ENCODE peak calls at places on chromosome 20, in ten cellular contexts. N, K, Q, G, L, M, H, C, X and P are unnamed samples.

GRCh38 chr20:57638895-57639236 is 18.6 kb upstream of the ZBP1 start:
- DNase-seq in N (no peak), K (no peak), Q (no peak), G (no peak), L (peak), M (no peak), H (no peak), C (no peak), X (no peak), P (no peak)

GRCh38 chr20:61587910-61588309 is 335.8 kb downstream of the CDH4 start:
- DNase-seq in N (no peak), K (no peak), Q (no peak), G (no peak), L (no peak), M (no peak), H (no peak), C (no peak), X (no peak), P (no peak)

GRCh38 chr20:49674383-49675352 is 39.0 kb downstream of the B4GALT5 start:
- DNase-seq in N (no peak), K (no peak), Q (no peak), G (no peak), L (peak), M (no peak), H (peak), C (no peak), X (no peak), P (no peak)

GRCh38 chr20:63035284-63036185 is 28.8 kb upstream of the BHLHE23 start:
- DNase-seq in N (peak), K (no peak), Q (no peak), G (no peak), L (no peak), M (no peak), H (no peak), C (no peak), X (no peak), P (no peak)

GRCh38 chr20:4973330-4974097 is 27.8 kb downstream of the SLC23A2 start:
- DNase-seq in N (no peak), K (no peak), Q (no peak), G (peak), L (no peak), M (peak), H (peak), C (peak), X (no peak), P (peak)

GRCh38 chr20:11852801-11853200 is 64.9 kb upstream of the BTBD3 start:
- DNase-seq in N (no peak), K (no peak), Q (no peak), G (no peak), L (peak), M (peak), H (no peak), C (no peak), X (no peak), P (no peak)

GRCh38 chr20:20593447-20594170 is 118.8 kb downstream of the RALGAPA2 start:
- DNase-seq in N (peak), K (peak), Q (peak), G (peak), L (peak), M (peak), H (peak), C (no peak), X (peak), P (no peak)

GRCh38 chr20:51811514-51811913 is 9.2 kb upstream of the SALL4 start:
- DNase-seq in N (no peak), K (no peak), Q (no peak), G (no peak), L (no peak), M (no peak), H (no peak), C (no peak), X (no peak), P (no peak)

GRCh38 chr20:2544211-2544610 is 7.8 kb downstream of the TMC2 start:
- DNase-seq in N (no peak), K (no peak), Q (no peak), G (no peak), L (peak), M (no peak), H (no peak), C (no peak), X (no peak), P (no peak)

GRCh38 chr20:9241232-9241692 is 172.4 kb downstream of the PLCB4 start:
- DNase-seq in N (no peak), K (no peak), Q (peak), G (no peak), L (peak), M (peak), H (no peak), C (no peak), X (no peak), P (no peak)

GRCh38 chr20:32028647-32029372 is 18.6 kb downstream of the CCM2L start:
- DNase-seq in N (peak), K (no peak), Q (no peak), G (no peak), L (no peak), M (peak), H (peak), C (no peak), X (no peak), P (no peak)

GRCh38 chr20:5100684-5101347 is 18.9 kb downstream of the PCNA start:
- DNase-seq in N (peak), K (peak), Q (peak), G (no peak), L (peak), M (peak), H (peak), C (peak), X (peak), P (peak)

GRCh38 chr20:38191654-38192053 is 26.6 kb upstream of the TGM2 start:
- DNase-seq in N (no peak), K (no peak), Q (no peak), G (no peak), L (no peak), M (no peak), H (no peak), C (no peak), X (no peak), P (no peak)

GRCh38 chr20:61766921-61767610 is 298.6 kb downstream of the TAF4 start:
- DNase-seq in N (no peak), K (no peak), Q (no peak), G (no peak), L (no peak), M (no peak), H (no peak), C (no peak), X (no peak), P (no peak)